ENCODE peak calls at places on chromosomes 1 and 21, in six cellular contexts. D is H9; N is effector memory CD4-positive, alpha-beta T cell; U is hepatocyte; Q is HCT116; M is endothelial cell of umbilical vein. C is an unnamed sample. For H3K9me3, the result is how much of the 10 kb centered on the place peaks cover.

GRCh38 chr1:36400825-36401601 is 3.3 kb upstream of the LSM10 start:
- DNase-seq in D (peak), N (no peak), U (peak), Q (peak), M (peak), C (no peak)

GRCh38 chr1:10692401-10693021 is 103.9 kb downstream of the CASZ1 start:
- DNase-seq in D (no peak), N (peak), U (peak), Q (peak), M (no peak), C (peak)

GRCh38 chr1:234874291-234875288 is 254.0 kb downstream of the TOMM20 start:
- DNase-seq in D (no peak), N (no peak), U (peak), Q (no peak), M (no peak), C (no peak)

GRCh38 chr1:94532077-94532476 is 9.5 kb downstream of the F3 start:
- DNase-seq in D (no peak), N (no peak), U (no peak), Q (no peak), M (no peak), C (no peak)

GRCh38 chr1:235841938-235842545 is 24.7 kb downstream of the LYST start:
- DNase-seq in D (no peak), N (no peak), U (no peak), Q (no peak), M (no peak), C (no peak)

GRCh38 chr1:75765697-75766355 is 20.2 kb upstream of the RABGGTB start:
- DNase-seq in D (no peak), N (no peak), U (peak), Q (no peak), M (peak), C (no peak)

GRCh38 chr1:70487471-70487840 is 76.4 kb downstream of the CTH start:
- DNase-seq in D (peak), N (no peak), U (no peak), Q (no peak), M (no peak), C (no peak)

GRCh38 chr21:29145354-29145782 is 14.9 kb downstream of the MAP3K7CL start:
- DNase-seq in D (no peak), N (no peak), U (peak), Q (no peak), M (peak), C (no peak)

GRCh38 chr1:187838335-187839293 is 1009.9 kb downstream of the PLA2G4A start:
- DNase-seq in D (no peak), N (no peak), U (peak), Q (no peak), M (no peak), C (no peak)

GRCh38 chr1:209704584-209704983 is at the start of gene HSD11B1:
- DNase-seq in D (no peak), N (no peak), U (peak), Q (no peak), M (no peak), C (no peak)

GRCh38 chr21:39078322-39079065 is 104.8 kb downstream of the PSMG1 start:
- DNase-seq in D (no peak), N (no peak), U (no peak), Q (no peak), M (no peak), C (no peak)

GRCh38 chr21:43893536-43894205 is 28.6 kb downstream of the AGPAT3 start:
- DNase-seq in D (no peak), N (no peak), U (no peak), Q (no peak), M (peak), C (no peak)

GRCh38 chr1:103250441-103250861 is 142.1 kb upstream of the COL11A1 start:
- DNase-seq in D (peak), N (no peak), U (peak), Q (peak), M (peak), C (no peak)

GRCh38 chr1:80799457-80799856 is 1001.3 kb upstream of the ADGRL2 start:
- DNase-seq in D (peak), N (no peak), U (no peak), Q (no peak), M (no peak), C (no peak)

GRCh38 chr1:216005916-216006315 is 417.3 kb downstream of the USH2A start:
- DNase-seq in D (no peak), N (no peak), U (no peak), Q (no peak), M (no peak), C (no peak)

GRCh38 chr1:11961230-11961629 is 19.0 kb upstream of the MFN2 start:
- DNase-seq in D (no peak), N (no peak), U (peak), Q (no peak), M (peak), C (no peak)

GRCh38 chr1:103267893-103268292 is 159.6 kb upstream of the COL11A1 start:
- DNase-seq in D (peak), N (no peak), U (no peak), Q (no peak), M (no peak), C (no peak)

GRCh38 chr1:160078392-160079195 is 2.7 kb upstream of the KCNJ9 start:
- DNase-seq in D (peak), N (peak), U (peak), Q (peak), M (peak), C (peak)

GRCh38 chr1:206456577-206457375 is 13.5 kb upstream of the IKBKE start:
- DNase-seq in D (no peak), N (no peak), U (no peak), Q (no peak), M (peak), C (no peak)

GRCh38 chr1:175842545-175842944 is 99.2 kb upstream of the TNR start:
- DNase-seq in D (no peak), N (no peak), U (no peak), Q (no peak), M (no peak), C (no peak)

GRCh38 chr1:159917533-159917932 is 7.8 kb downstream of the TAGLN2 start:
- DNase-seq in D (no peak), N (no peak), U (no peak), Q (no peak), M (no peak), C (no peak)

GRCh38 chr1:224864006-224864405 is 65.5 kb upstream of the DNAH14 start:
- DNase-seq in D (no peak), N (no peak), U (no peak), Q (no peak), M (no peak), C (no peak)

GRCh38 chr1:202800742-202801141 is 7.5 kb downstream of the KDM5B start:
- DNase-seq in D (no peak), N (no peak), U (no peak), Q (no peak), M (no peak), C (no peak)

GRCh38 chr1:94543893-94544635 is 2.5 kb upstream of the F3 start:
- DNase-seq in D (no peak), N (no peak), U (no peak), Q (no peak), M (no peak), C (no peak)

GRCh38 chr1:221394011-221394544 is 347.8 kb downstream of the DUSP10 start:
- DNase-seq in D (no peak), N (no peak), U (no peak), Q (no peak), M (peak), C (no peak)

GRCh38 chr1:79648124-79648523 is 641.6 kb upstream of the ADGRL4 start:
- DNase-seq in D (no peak), N (no peak), U (no peak), Q (no peak), M (no peak), C (no peak)
- H3K9me3 ChIP-seq in D (under half), N (under half), U (under half), Q (under half), M (under half), C (under half)

GRCh38 chr21:7952648-7953047 is 2568.7 kb upstream of the TPTE start:
- DNase-seq in D (no peak), N (no peak), U (no peak), Q (no peak), M (no peak), C (no peak)
- H3K9me3 ChIP-seq in D (under half), N (half or more), U (half or more), Q (half or more), M (half or more), C (half or more)

DNA sequence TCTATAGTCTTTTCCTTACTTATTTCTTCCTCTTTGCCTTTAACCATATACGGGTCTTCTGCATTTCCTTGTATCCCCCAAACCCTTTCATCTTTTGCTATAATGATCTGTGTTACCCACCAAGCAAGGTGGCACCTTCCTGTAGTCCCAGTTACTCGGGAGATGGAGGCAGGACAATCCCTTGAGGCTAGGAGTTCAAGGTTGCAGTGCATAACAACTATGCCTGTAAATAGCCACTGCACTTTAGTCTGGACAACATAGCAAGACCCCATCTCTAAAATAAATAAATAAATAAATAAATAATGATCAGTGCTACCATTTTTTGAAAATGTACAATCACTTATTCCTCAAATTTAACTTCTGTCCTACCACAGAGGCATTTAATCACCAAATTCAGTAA is 11.5 kb downstream of the DR1 start:
- DNase-seq in D (no peak), N (no peak), U (no peak), Q (no peak), M (no peak), C (no peak)
- H3K9me3 ChIP-seq in D (under half), N (under half), U (under half), Q (under half), M (under half), C (under half)

GRCh38 chr1:228246216-228246900 is 38.5 kb downstream of the OBSCN start:
- DNase-seq in D (no peak), N (no peak), U (no peak), Q (no peak), M (no peak), C (no peak)
- H3K9me3 ChIP-seq in D (under half), N (under half), U (under half), Q (under half), M (under half), C (under half)

GRCh38 chr1:248589334-248589733 is 8.2 kb downstream of the OR2T10 start:
- DNase-seq in D (no peak), N (no peak), U (no peak), Q (no peak), M (no peak), C (no peak)
- H3K9me3 ChIP-seq in D (under half), N (under half), U (under half), Q (under half), M (under half), C (under half)

GRCh38 chr1:4318720-4319119 is 335.7 kb upstream of the AJAP1 start:
- DNase-seq in D (no peak), N (no peak), U (no peak), Q (no peak), M (no peak), C (no peak)

GRCh38 chr1:4328402-4329071 is 325.9 kb upstream of the AJAP1 start:
- DNase-seq in D (no peak), N (no peak), U (no peak), Q (no peak), M (no peak), C (no peak)

GRCh38 chr1:4323309-4323708 is 331.1 kb upstream of the AJAP1 start:
- DNase-seq in D (no peak), N (no peak), U (no peak), Q (no peak), M (no peak), C (no peak)

DNA sequence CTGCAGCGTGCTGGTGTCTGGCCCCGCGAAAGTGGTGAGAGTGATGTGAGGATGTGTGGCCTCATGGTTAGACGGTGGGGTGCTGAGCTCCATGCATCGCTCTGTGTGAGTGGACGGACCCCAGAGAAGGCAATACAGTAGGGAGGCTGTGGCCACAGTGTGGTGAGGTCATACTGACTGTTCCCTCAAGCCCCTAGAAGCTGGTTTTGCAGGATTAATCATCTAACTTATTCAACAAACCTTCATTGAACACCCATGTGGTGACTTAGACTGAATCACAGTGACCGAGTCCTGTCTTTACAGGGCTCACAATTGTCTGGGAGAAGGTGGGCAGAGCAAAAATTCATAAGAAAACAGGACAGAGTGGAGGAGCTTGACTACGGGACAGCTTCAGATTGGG is 329.8 kb upstream of the AJAP1 start:
- DNase-seq in D (no peak), N (no peak), U (no peak), Q (no peak), M (no peak), C (no peak)
- H3K9me3 ChIP-seq in D (under half), N (under half), U (under half), Q (under half), M (under half), C (under half)

DNA sequence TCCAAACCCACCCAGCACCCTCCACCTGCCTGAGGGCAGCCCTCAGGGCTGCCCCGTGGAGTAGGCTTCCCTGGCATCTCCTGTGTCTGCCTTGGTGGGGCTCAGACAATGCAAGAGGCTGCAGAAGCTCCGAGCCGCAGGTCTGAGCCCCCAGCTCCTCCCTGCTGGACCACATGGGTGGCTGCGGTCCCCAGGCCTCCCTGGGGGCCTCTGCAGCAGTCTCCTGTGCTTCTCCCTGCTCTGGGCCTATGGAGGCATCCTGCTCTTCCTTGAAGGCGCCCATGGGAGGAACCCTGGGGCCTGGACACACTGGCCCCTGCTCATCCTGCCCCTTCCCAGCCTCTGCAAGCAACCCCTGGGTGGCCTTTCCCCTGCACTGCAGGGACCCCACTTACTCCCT is 86.1 kb upstream of the ACTRT2 start:
- DNase-seq in D (no peak), N (no peak), U (no peak), Q (no peak), M (no peak), C (no peak)
- H3K9me3 ChIP-seq in D (half or more), N (under half), U (under half), Q (under half), M (under half), C (under half)

GRCh38 chr21:23686737-23687136 is 1920.5 kb downstream of the MRPL39 start:
- DNase-seq in D (no peak), N (no peak), U (no peak), Q (no peak), M (no peak), C (no peak)

DNA sequence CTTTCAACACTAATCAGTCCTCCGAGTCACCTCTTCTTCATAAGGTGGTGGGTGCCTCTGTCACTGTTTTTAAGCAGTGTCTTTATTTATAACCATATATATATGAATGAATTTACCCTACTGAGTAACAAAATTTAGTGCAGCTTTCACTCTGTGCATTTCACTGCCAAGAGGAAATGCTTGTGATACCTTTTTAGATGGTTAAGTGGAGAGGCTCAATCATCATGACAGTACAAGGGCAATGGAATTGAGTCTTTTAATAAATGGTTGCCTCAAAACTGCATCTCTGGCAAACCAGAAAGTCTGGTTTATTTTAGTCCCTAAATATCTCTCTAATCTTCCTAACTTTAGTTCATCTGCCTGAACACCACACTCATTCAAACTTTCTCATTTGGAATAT is 1920.1 kb downstream of the MRPL39 start:
- DNase-seq in D (no peak), N (no peak), U (no peak), Q (no peak), M (no peak), C (no peak)
- H3K9me3 ChIP-seq in D (under half), N (under half), U (under half), Q (under half), M (under half), C (under half)

DNA sequence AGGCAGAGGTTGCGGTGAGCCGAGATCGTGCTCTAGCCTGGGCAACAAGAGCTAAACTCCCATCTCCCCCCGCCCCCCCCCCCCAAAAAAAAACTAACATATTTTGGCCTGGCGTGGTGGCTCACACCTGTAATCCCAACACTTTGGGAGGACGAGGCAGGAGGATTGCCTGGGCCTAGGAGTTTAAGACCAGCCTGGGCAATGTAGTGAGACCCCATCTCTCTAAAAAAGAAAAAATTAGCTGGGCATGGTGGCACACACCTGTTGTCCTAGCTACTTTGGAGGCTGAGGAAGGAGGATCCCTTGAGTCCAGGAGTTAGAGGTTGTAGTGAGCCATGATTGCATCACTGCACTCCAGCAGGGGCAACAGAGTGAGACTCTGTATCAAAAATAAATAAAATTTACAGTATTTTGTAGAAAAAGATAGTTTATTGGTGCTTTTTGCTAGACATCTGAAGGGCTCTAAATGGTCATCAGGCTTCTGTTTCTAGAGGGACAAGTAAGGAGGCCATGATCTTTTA is 9.0 kb downstream of the YTHDF2 start:
- DNase-seq in D (no peak), N (no peak), U (no peak), Q (no peak), M (no peak), C (no peak)
- H3K9me3 ChIP-seq in D (under half), N (under half), U (under half), Q (under half), M (under half), C (under half)

C was measured in T-helper 17 cell.